ENCODE peak calls at places on chromosomes 11 and 22, in seven cellular contexts. One of them, this sample, is unnamed. For H4K20me1 and H3K4me1, the result is how much of the 10 kb centered on the place peaks cover.

GRCh38 chr11:69491071-69492031 is 9.9 kb downstream of the LINC01488 start:
- DNase-seq in astrocyte: no peak
- DNase-seq in fibroblast of lung: no peak
- DNase-seq in GM23248: no peak
- DNase-seq in hepatocyte: no peak
- DNase-seq in SK-N-SH: no peak
- DNase-seq in neural progenitor cell: no peak
- DNase-seq in this sample: no peak

GRCh38 chr11:84549221-84549620 is 1077.9 kb downstream of the DLG2 start:
- DNase-seq in SK-N-SH: no peak
- DNase-seq in neural progenitor cell: no peak
- DNase-seq in fibroblast of lung: no peak
- DNase-seq in astrocyte: peak
- DNase-seq in hepatocyte: no peak
- DNase-seq in GM23248: peak
- DNase-seq in this sample: peak

GRCh38 chr11:78737891-78738290 is 163.2 kb upstream of the NARS2 start:
- DNase-seq in astrocyte: peak
- DNase-seq in hepatocyte: no peak
- DNase-seq in SK-N-SH: no peak
- DNase-seq in fibroblast of lung: no peak
- DNase-seq in GM23248: no peak
- DNase-seq in neural progenitor cell: no peak
- DNase-seq in this sample: no peak

GRCh38 chr11:121464352-121464946 is 11.7 kb upstream of the SORL1-AS1 start:
- DNase-seq in GM23248: peak
- DNase-seq in fibroblast of lung: peak
- DNase-seq in astrocyte: peak
- DNase-seq in SK-N-SH: peak
- DNase-seq in neural progenitor cell: no peak
- DNase-seq in hepatocyte: peak
- DNase-seq in this sample: no peak

GRCh38 chr11:128555606-128556005 is 31.8 kb downstream of the ETS1 start:
- DNase-seq in hepatocyte: no peak
- DNase-seq in GM23248: peak
- DNase-seq in astrocyte: no peak
- DNase-seq in SK-N-SH: no peak
- DNase-seq in neural progenitor cell: peak
- DNase-seq in fibroblast of lung: peak
- DNase-seq in this sample: no peak

GRCh38 chr11:86746509-86746908 is 53.8 kb upstream of the PRSS23 start:
- DNase-seq in fibroblast of lung: no peak
- DNase-seq in SK-N-SH: peak
- DNase-seq in astrocyte: no peak
- DNase-seq in hepatocyte: no peak
- DNase-seq in GM23248: no peak
- DNase-seq in neural progenitor cell: no peak
- DNase-seq in this sample: no peak

GRCh38 chr11:101127348-101127698 is 2.3 kb downstream of the PGR start:
- DNase-seq in neural progenitor cell: peak
- DNase-seq in hepatocyte: peak
- DNase-seq in astrocyte: no peak
- DNase-seq in GM23248: peak
- DNase-seq in SK-N-SH: no peak
- DNase-seq in fibroblast of lung: peak
- DNase-seq in this sample: peak

GRCh38 chr11:8776209-8776608 is 93.6 kb downstream of the RPL27A start:
- DNase-seq in fibroblast of lung: no peak
- DNase-seq in GM23248: no peak
- DNase-seq in SK-N-SH: no peak
- DNase-seq in hepatocyte: peak
- DNase-seq in astrocyte: no peak
- DNase-seq in neural progenitor cell: no peak
- DNase-seq in this sample: no peak

GRCh38 chr11:76035020-76035419 is 171.3 kb downstream of the WNT11 start:
- DNase-seq in hepatocyte: no peak
- DNase-seq in neural progenitor cell: no peak
- DNase-seq in SK-N-SH: no peak
- DNase-seq in GM23248: no peak
- DNase-seq in fibroblast of lung: peak
- DNase-seq in astrocyte: no peak
- DNase-seq in this sample: no peak

GRCh38 chr11:32706985-32707736 is 87.3 kb downstream of the CCDC73 start:
- DNase-seq in GM23248: peak
- DNase-seq in neural progenitor cell: no peak
- DNase-seq in SK-N-SH: no peak
- DNase-seq in astrocyte: peak
- DNase-seq in hepatocyte: peak
- DNase-seq in fibroblast of lung: peak
- DNase-seq in this sample: peak

GRCh38 chr22:37043828-37044538 is 7.6 kb upstream of the KCTD17 start:
- DNase-seq in hepatocyte: peak
- DNase-seq in GM23248: peak
- DNase-seq in SK-N-SH: peak
- DNase-seq in neural progenitor cell: peak
- DNase-seq in fibroblast of lung: peak
- DNase-seq in astrocyte: no peak
- DNase-seq in this sample: peak

GRCh38 chr11:76241243-76242000 is 35.1 kb upstream of the WNT11 start:
- DNase-seq in astrocyte: no peak
- DNase-seq in hepatocyte: no peak
- DNase-seq in neural progenitor cell: no peak
- DNase-seq in SK-N-SH: no peak
- DNase-seq in fibroblast of lung: no peak
- DNase-seq in GM23248: no peak
- DNase-seq in this sample: no peak

GRCh38 chr11:45982656-45983470 is 60.4 kb downstream of the LARGE2 start:
- DNase-seq in GM23248: peak
- DNase-seq in fibroblast of lung: peak
- DNase-seq in SK-N-SH: peak
- DNase-seq in hepatocyte: peak
- DNase-seq in neural progenitor cell: peak
- DNase-seq in astrocyte: peak
- DNase-seq in this sample: no peak

GRCh38 chr11:63668396-63668795 is 2.8 kb downstream of the ATL3 start:
- DNase-seq in SK-N-SH: no peak
- DNase-seq in GM23248: peak
- DNase-seq in hepatocyte: no peak
- DNase-seq in fibroblast of lung: no peak
- DNase-seq in neural progenitor cell: no peak
- DNase-seq in astrocyte: no peak
- DNase-seq in this sample: no peak

GRCh38 chr11:65437436-65438227 is 15.0 kb downstream of the NEAT1 start:
- DNase-seq in GM23248: peak
- DNase-seq in fibroblast of lung: peak
- DNase-seq in astrocyte: no peak
- DNase-seq in SK-N-SH: no peak
- DNase-seq in hepatocyte: peak
- DNase-seq in neural progenitor cell: no peak
- DNase-seq in this sample: no peak

GRCh38 chr22:46737105-46737975 is 712 bp downstream of the CERK start:
- DNase-seq in fibroblast of lung: peak
- DNase-seq in hepatocyte: peak
- DNase-seq in neural progenitor cell: peak
- DNase-seq in SK-N-SH: no peak
- DNase-seq in astrocyte: peak
- DNase-seq in GM23248: peak
- DNase-seq in this sample: peak

GRCh38 chr11:121063728-121064127 is 37.3 kb upstream of the TECTA start:
- DNase-seq in hepatocyte: no peak
- DNase-seq in fibroblast of lung: peak
- DNase-seq in GM23248: no peak
- DNase-seq in astrocyte: no peak
- DNase-seq in neural progenitor cell: peak
- DNase-seq in SK-N-SH: no peak
- DNase-seq in this sample: no peak

GRCh38 chr22:40325315-40325714 is 21.0 kb upstream of the ADSL start:
- DNase-seq in astrocyte: no peak
- DNase-seq in hepatocyte: no peak
- DNase-seq in neural progenitor cell: no peak
- DNase-seq in SK-N-SH: no peak
- DNase-seq in fibroblast of lung: no peak
- DNase-seq in GM23248: no peak
- DNase-seq in this sample: no peak

GRCh38 chr22:20115691-20116375 is at the start of gene RANBP1:
- DNase-seq in hepatocyte: no peak
- DNase-seq in astrocyte: no peak
- DNase-seq in neural progenitor cell: peak
- DNase-seq in SK-N-SH: no peak
- DNase-seq in GM23248: no peak
- DNase-seq in fibroblast of lung: no peak
- DNase-seq in this sample: no peak

DNA sequence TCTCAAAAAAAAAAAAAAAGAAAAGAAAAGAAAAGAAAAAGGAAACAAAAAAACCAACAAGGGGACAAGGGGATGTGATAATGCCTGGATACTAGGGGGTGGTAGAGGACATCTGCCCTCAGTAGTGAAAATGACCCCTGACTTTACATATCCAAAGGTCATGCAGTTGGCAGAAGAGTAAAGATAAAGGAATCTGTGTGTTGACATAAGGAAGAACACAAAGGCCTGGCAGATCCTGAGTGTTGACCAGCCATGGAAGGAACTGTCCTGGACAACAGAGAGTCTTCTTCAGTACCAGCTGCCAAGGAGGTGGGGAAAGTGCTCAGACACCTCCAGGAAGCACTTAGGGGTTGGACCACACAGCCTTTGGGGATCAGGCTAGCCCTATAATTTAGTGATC is 12.6 kb downstream of the SLC43A1 start:
- DNase-seq in fibroblast of lung: no peak
- DNase-seq in SK-N-SH: no peak
- DNase-seq in neural progenitor cell: no peak
- DNase-seq in astrocyte: no peak
- DNase-seq in hepatocyte: no peak
- DNase-seq in GM23248: no peak
- DNase-seq in this sample: no peak
- H4K20me1 ChIP-seq in fibroblast of lung: under half
- H4K20me1 ChIP-seq in SK-N-SH: under half
- H4K20me1 ChIP-seq in neural progenitor cell: under half
- H4K20me1 ChIP-seq in astrocyte: under half
- H4K20me1 ChIP-seq in hepatocyte: under half
- H4K20me1 ChIP-seq in GM23248: under half
- H4K20me1 ChIP-seq in this sample: under half

DNA sequence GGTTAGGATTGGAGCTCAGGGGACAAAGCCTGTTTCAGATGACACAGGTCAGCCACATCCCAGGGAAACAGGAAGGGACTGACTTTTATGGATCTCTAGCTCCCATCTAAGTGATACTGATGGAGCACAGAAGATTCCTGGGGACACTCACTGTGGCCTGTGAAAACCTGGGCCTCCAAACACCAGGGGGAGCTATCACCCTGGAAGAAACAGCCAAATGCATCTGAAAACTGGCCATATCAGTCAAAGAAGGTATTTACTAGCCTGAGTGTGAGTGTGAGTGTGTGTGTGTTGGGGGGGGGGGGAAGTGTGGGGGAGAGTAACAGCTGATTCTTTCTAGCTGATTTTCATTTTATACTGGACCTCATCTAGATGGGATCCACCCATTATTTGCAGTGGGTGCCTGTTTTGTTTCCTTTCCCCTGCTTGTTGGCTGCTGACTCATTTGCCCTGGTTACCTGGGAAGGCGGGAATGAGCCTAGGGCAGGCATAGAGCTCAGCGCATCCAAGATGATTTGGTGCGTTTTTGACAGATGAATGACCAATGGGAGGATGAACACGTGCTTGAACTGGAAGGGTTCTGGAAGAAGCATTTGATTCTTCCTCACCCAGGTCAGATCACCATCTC is 284.0 kb downstream of the KIRREL3 start:
- DNase-seq in hepatocyte: peak
- DNase-seq in GM23248: peak
- DNase-seq in astrocyte: peak
- DNase-seq in neural progenitor cell: peak
- DNase-seq in SK-N-SH: peak
- DNase-seq in fibroblast of lung: peak
- DNase-seq in this sample: peak
- H3K27ac ChIP-seq in hepatocyte: no peak
- H3K27ac ChIP-seq in GM23248: no peak
- H3K27ac ChIP-seq in astrocyte: no peak
- H3K27ac ChIP-seq in neural progenitor cell: no peak
- H3K27ac ChIP-seq in SK-N-SH: no peak
- H3K27ac ChIP-seq in fibroblast of lung: no peak
- H3K27ac ChIP-seq in this sample: no peak

DNA sequence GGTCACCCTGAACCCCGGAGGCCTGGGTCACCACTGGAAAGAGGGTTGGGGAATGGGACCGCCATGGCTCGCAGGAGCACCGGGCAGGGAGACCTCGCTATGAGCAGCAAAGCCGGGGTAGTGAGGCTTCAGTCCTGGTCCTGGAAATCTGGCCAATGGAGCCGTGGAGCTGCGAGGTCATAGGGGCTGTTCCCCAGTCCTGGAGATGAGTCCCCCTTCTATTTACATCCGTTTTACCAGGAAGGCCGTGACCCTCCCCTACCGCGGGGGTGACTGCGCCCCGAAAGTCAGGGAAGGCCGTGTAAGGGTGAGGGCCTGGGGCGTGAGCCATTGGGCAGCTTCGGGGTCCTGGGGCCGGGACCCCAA is 449 bp downstream of the PIDD1 start:
- DNase-seq in SK-N-SH: peak
- DNase-seq in fibroblast of lung: no peak
- DNase-seq in hepatocyte: no peak
- DNase-seq in neural progenitor cell: no peak
- DNase-seq in GM23248: no peak
- DNase-seq in astrocyte: no peak
- DNase-seq in this sample: no peak
- H3K4me1 ChIP-seq in SK-N-SH: under half
- H3K4me1 ChIP-seq in fibroblast of lung: under half
- H3K4me1 ChIP-seq in hepatocyte: under half
- H3K4me1 ChIP-seq in neural progenitor cell: under half
- H3K4me1 ChIP-seq in GM23248: under half
- H3K4me1 ChIP-seq in astrocyte: under half
- H3K4me1 ChIP-seq in this sample: under half

GRCh38 chr22:42976534-42976933 is 38.4 kb downstream of the PACSIN2 start:
- DNase-seq in astrocyte: no peak
- DNase-seq in GM23248: no peak
- DNase-seq in SK-N-SH: no peak
- DNase-seq in neural progenitor cell: no peak
- DNase-seq in fibroblast of lung: no peak
- DNase-seq in hepatocyte: no peak
- DNase-seq in this sample: no peak

GRCh38 chr22:42978453-42979103 is 36.4 kb downstream of the PACSIN2 start:
- DNase-seq in SK-N-SH: no peak
- DNase-seq in hepatocyte: no peak
- DNase-seq in neural progenitor cell: peak
- DNase-seq in GM23248: peak
- DNase-seq in astrocyte: peak
- DNase-seq in fibroblast of lung: no peak
- DNase-seq in this sample: no peak

GRCh38 chr22:42976131-42976530 is 38.8 kb downstream of the PACSIN2 start:
- DNase-seq in SK-N-SH: no peak
- DNase-seq in GM23248: no peak
- DNase-seq in neural progenitor cell: no peak
- DNase-seq in fibroblast of lung: no peak
- DNase-seq in hepatocyte: no peak
- DNase-seq in astrocyte: no peak
- DNase-seq in this sample: no peak

GRCh38 chr22:42979606-42980005 is 35.3 kb downstream of the PACSIN2 start:
- DNase-seq in GM23248: no peak
- DNase-seq in astrocyte: no peak
- DNase-seq in neural progenitor cell: no peak
- DNase-seq in hepatocyte: no peak
- DNase-seq in fibroblast of lung: no peak
- DNase-seq in SK-N-SH: no peak
- DNase-seq in this sample: no peak

GRCh38 chr22:42977574-42977973 is 37.4 kb downstream of the PACSIN2 start:
- DNase-seq in hepatocyte: no peak
- DNase-seq in astrocyte: no peak
- DNase-seq in fibroblast of lung: no peak
- DNase-seq in SK-N-SH: no peak
- DNase-seq in neural progenitor cell: no peak
- DNase-seq in GM23248: no peak
- DNase-seq in this sample: no peak
- H4K20me1 ChIP-seq in hepatocyte: half or more
- H4K20me1 ChIP-seq in astrocyte: half or more
- H4K20me1 ChIP-seq in fibroblast of lung: under half
- H4K20me1 ChIP-seq in SK-N-SH: half or more
- H4K20me1 ChIP-seq in neural progenitor cell: under half
- H4K20me1 ChIP-seq in GM23248: under half
- H4K20me1 ChIP-seq in this sample: under half

This sample was measured in MM.1S.